ENCODE peak calls at places on chromosomes 1 and 21, in seven cellular contexts. I is fibroblast of pulmonary artery, V is NCI-H748 treated with DMSO at 0.1 percent for 48 hours, J is frontal cortex, M is heart right ventricle, E is COR-L47, H is GM10248. R is an unnamed sample.

GRCh38 chr1:43912607-43913006 is 21.0 kb upstream of the ARTN start:
- DNase-seq in I (peak), V (no peak), J (no peak), M (no peak), E (no peak), H (no peak), R (peak)

GRCh38 chr21:32641715-32642698 is 29.8 kb upstream of the CFAP298 start:
- DNase-seq in I (no peak), V (no peak), J (no peak), M (no peak), E (no peak), H (no peak), R (no peak)

GRCh38 chr1:25068829-25069228 is 138.8 kb upstream of the RUNX3 start:
- DNase-seq in I (no peak), V (no peak), J (no peak), M (no peak), E (no peak), H (peak), R (no peak)

GRCh38 chr1:236561976-236562375 is 38.2 kb downstream of the LGALS8 start:
- DNase-seq in I (no peak), V (no peak), J (no peak), M (no peak), E (no peak), H (no peak), R (no peak)

GRCh38 chr1:31366796-31367195 is 6.1 kb downstream of the FABP3 start:
- DNase-seq in I (no peak), V (peak), J (no peak), M (no peak), E (peak), H (no peak), R (no peak)

GRCh38 chr1:244353572-244354091 is 98.1 kb downstream of the ADSS2 start:
- DNase-seq in I (peak), V (no peak), J (no peak), M (peak), E (no peak), H (peak), R (peak)

GRCh38 chr1:21779613-21780521 is 3.1 kb downstream of the USP48 start:
- DNase-seq in I (peak), V (no peak), J (no peak), M (no peak), E (no peak), H (peak), R (no peak)

GRCh38 chr21:36949171-36950141 is 17.0 kb downstream of the HLCS start:
- DNase-seq in I (no peak), V (no peak), J (no peak), M (no peak), E (no peak), H (no peak), R (no peak)

GRCh38 chr1:118346940-118347339 is 161.9 kb upstream of the SPAG17 start:
- DNase-seq in I (no peak), V (no peak), J (no peak), M (no peak), E (no peak), H (no peak), R (no peak)

GRCh38 chr1:222909586-222909985 is 94.7 kb downstream of the DISP1 start:
- DNase-seq in I (peak), V (no peak), J (no peak), M (peak), E (no peak), H (no peak), R (peak)

GRCh38 chr1:216186816-216187215 is 236.4 kb downstream of the USH2A start:
- DNase-seq in I (peak), V (no peak), J (no peak), M (no peak), E (peak), H (no peak), R (peak)

GRCh38 chr1:161792740-161793139 is 26.6 kb downstream of the ATF6 start:
- DNase-seq in I (peak), V (peak), J (peak), M (peak), E (peak), H (peak), R (peak)

GRCh38 chr1:203082571-203083462 is 3.0 kb downstream of the MYOG start:
- DNase-seq in I (no peak), V (no peak), J (no peak), M (peak), E (no peak), H (no peak), R (no peak)

R was measured in choroid plexus epithelial cell.